ENCODE peak calls at places on chromosome 17, in six cellular contexts. D is neural progenitor cell, U is GM23248, Y is GM23338, Z is SK-N-SH, A is OCI-LY7. L is an unnamed sample.

GRCh38 chr17:62724398-62725146 is 83.5 kb downstream of the MARCHF10 start:
- DNase-seq in A (peak; percentile 14), U (peak; percentile 40), Y (no peak), Z (no peak), D (no peak), L (peak; percentile 23)

GRCh38 chr17:41681776-41682175 is 6.9 kb upstream of the EIF1 start:
- DNase-seq in Y (no peak), D (no peak), A (no peak), U (no peak), Z (no peak), L (no peak)

GRCh38 chr17:75691371-75692290 is 24.5 kb downstream of the SAP30BP start:
- DNase-seq in Z (no peak), D (peak; percentile 26), A (no peak), U (peak; percentile 60), Y (no peak), L (peak; percentile 49)

GRCh38 chr17:58328195-58329034 is at the start of gene TSPOAP1:
- DNase-seq in D (peak; percentile 90), A (peak; percentile 89), Y (peak; percentile 86), Z (peak; percentile 95), U (no peak), L (no peak)

GRCh38 chr17:72710185-72710584 is 382.3 kb downstream of the SLC39A11 start:
- DNase-seq in A (no peak), U (no peak), D (no peak), Y (no peak), Z (no peak), L (peak; percentile 78)

GRCh38 chr17:76270127-76270592 is 5.0 kb downstream of the UBALD2 start:
- DNase-seq in D (no peak), A (peak; percentile 57), U (no peak), Z (peak; percentile 47), Y (no peak), L (no peak)

GRCh38 chr17:20805751-20806150 is 226.2 kb downstream of the CDRT15L2 start:
- DNase-seq in Z (no peak), Y (no peak), D (no peak), U (no peak), A (no peak), L (no peak)

GRCh38 chr17:28724500-28725165 is 1.4 kb downstream of the TLCD1 start:
- DNase-seq in A (peak; percentile 28), D (no peak), Y (peak; percentile 41), U (no peak), Z (no peak), L (no peak)

GRCh38 chr17:50151937-50152547 is 1.6 kb upstream of the PPP1R9B start:
- DNase-seq in U (peak; percentile 92), Z (peak; percentile 89), D (peak; percentile 92), A (peak; percentile 86), Y (peak; percentile 96), L (peak; percentile 93)

GRCh38 chr17:79927688-79928501 is 88.7 kb upstream of the CBX4 start:
- DNase-seq in D (no peak), A (no peak), Z (no peak), U (no peak), Y (no peak), L (no peak)

GRCh38 chr17:1912146-1912545 is 82.3 kb downstream of the RPA1 start:
- DNase-seq in D (no peak), U (no peak), A (no peak), Z (no peak), Y (no peak), L (no peak)

GRCh38 chr17:81930142-81931125 is 2.9 kb upstream of the MAFG start:
- DNase-seq in A (no peak), Z (no peak), U (peak; percentile 47), D (peak; percentile 33), Y (no peak), L (peak; percentile 31)

GRCh38 chr17:34847939-34848338 is 113.3 kb downstream of the CCT6B start:
- DNase-seq in U (no peak), D (no peak), A (no peak), Z (no peak), Y (no peak), L (no peak)

GRCh38 chr17:47975815-47976190 is 4.9 kb downstream of the CDK5RAP3 start:
- DNase-seq in Y (no peak), A (no peak), D (no peak), U (no peak), Z (no peak), L (no peak)

GRCh38 chr17:79810138-79811027 is 13.5 kb upstream of the CBX8 start:
- DNase-seq in Z (peak; percentile 97), A (peak; percentile 78), Y (peak; percentile 89), D (peak; percentile 97), U (peak; percentile 86), L (peak; percentile 93)

GRCh38 chr17:20010886-20011402 is 1.8 kb downstream of the SPECC1 start:
- DNase-seq in A (no peak), Z (no peak), Y (no peak), U (no peak), D (no peak), L (no peak)

GRCh38 chr17:40095356-40095943 is 4.9 kb downstream of the NR1D1 start:
- DNase-seq in D (no peak), Y (no peak), U (no peak), Z (no peak), A (no peak), L (no peak)

GRCh38 chr17:59505610-59506276 is 59.7 kb upstream of the DHX40 start:
- DNase-seq in A (no peak), Y (peak; percentile 39), D (no peak), U (peak; percentile 47), Z (no peak), L (peak; percentile 66)

GRCh38 chr17:59506907-59507726 is 58.3 kb upstream of the DHX40 start:
- DNase-seq in Z (no peak), D (no peak), U (peak; percentile 84), Y (no peak), A (no peak), L (no peak)

GRCh38 chr17:59510611-59511010 is 54.8 kb upstream of the DHX40 start:
- DNase-seq in Z (peak; percentile 32), A (no peak), U (no peak), Y (no peak), D (no peak), L (no peak)

GRCh38 chr17:59511726-59512125 is 53.7 kb upstream of the DHX40 start:
- DNase-seq in Z (no peak), D (no peak), Y (no peak), U (no peak), A (no peak), L (no peak)

GRCh38 chr17:59508999-59509398 is 56.4 kb upstream of the DHX40 start:
- DNase-seq in Y (peak; percentile 51), A (no peak), D (peak; percentile 12), Z (no peak), U (no peak), L (no peak)
- TF ChIP-seq EZH2phosphoT487 in Y (no peak), A (no peak), D (no peak), Z (no peak), U (no peak), L (no peak)

GRCh38 chr17:56973520-56973919 is 4.4 kb upstream of the SCPEP1 start:
- DNase-seq in Y (no peak), Z (no peak), A (no peak), D (no peak), U (peak; percentile 58), L (peak; percentile 89)
- TF ChIP-seq EZH2phosphoT487 in Y (no peak), Z (no peak), A (no peak), D (no peak), U (no peak), L (no peak)

GRCh38 chr17:32518856-32519768 is 32.3 kb downstream of the CDK5R1 start:
- DNase-seq in A (no peak), Y (peak; percentile 96), U (peak; percentile 57), Z (peak; percentile 93), D (peak; percentile 98), L (peak; percentile 52)
- TF ChIP-seq EZH2phosphoT487 in A (no peak), Y (no peak), U (no peak), Z (no peak), D (no peak), L (no peak)

GRCh38 chr17:74356640-74357465 is 4.8 kb downstream of the BTBD17 start:
- DNase-seq in Z (no peak), U (peak; percentile 24), Y (peak; percentile 78), A (no peak), D (no peak), L (peak; percentile 29)
- TF ChIP-seq EZH2phosphoT487 in Z (no peak), U (no peak), Y (no peak), A (no peak), D (no peak), L (peak; percentile 57)

GRCh38 chr17:7842950-7843535 is 9.0 kb downstream of the KDM6B start:
- DNase-seq in U (peak; percentile 97), Z (no peak), Y (peak; percentile 81), A (peak; percentile 49), D (peak; percentile 54), L (no peak)
- TF ChIP-seq EZH2phosphoT487 in U (no peak), Z (no peak), Y (no peak), A (no peak), D (no peak), L (no peak)

GRCh38 chr17:44602970-44603369 is 45.7 kb downstream of the FZD2 start:
- DNase-seq in D (no peak), Y (no peak), Z (no peak), U (no peak), A (no peak), L (no peak)

GRCh38 chr17:44605116-44605505 is 47.8 kb downstream of the FZD2 start:
- DNase-seq in Y (no peak), A (no peak), U (no peak), D (no peak), Z (no peak), L (no peak)

GRCh38 chr17:44606658-44607057 is 49.4 kb downstream of the FZD2 start:
- DNase-seq in D (no peak), Y (no peak), Z (no peak), U (no peak), A (no peak), L (no peak)

GRCh38 chr17:44602390-44602789 is 45.1 kb downstream of the FZD2 start:
- DNase-seq in Y (no peak), D (no peak), Z (no peak), U (no peak), A (no peak), L (no peak)

GRCh38 chr17:44604149-44605115 is 47.1 kb downstream of the FZD2 start:
- DNase-seq in U (no peak), D (no peak), Y (no peak), Z (no peak), A (no peak), L (no peak)
- TF ChIP-seq EZH2phosphoT487 in U (no peak), D (no peak), Y (no peak), Z (no peak), A (no peak), L (no peak)

GRCh38 chr17:3865166-3865565 is 19.1 kb upstream of the NCBP3 start:
- DNase-seq in A (no peak), Y (no peak), D (no peak), U (peak; percentile 87), Z (no peak), L (no peak)
- TF ChIP-seq EZH2phosphoT487 in A (no peak), Y (no peak), D (no peak), U (no peak), Z (no peak), L (no peak)

GRCh38 chr17:14901376-14901775 is 363.8 kb downstream of the PMP22 start:
- DNase-seq in Z (no peak), U (no peak), D (no peak), A (no peak), Y (no peak), L (no peak)
- TF ChIP-seq EZH2phosphoT487 in Z (no peak), U (no peak), D (no peak), A (no peak), Y (no peak), L (no peak)